ENCODE peak calls at places on chromosomes 1 and 21, in six cellular contexts. E, Q, A, K, D and N are unnamed samples.
A peak's percentile ranks its signal among the peaks of the same experiment; 100 is the strongest.

GRCh38 chr1:217138839-217139466 is 415.7 kb upstream of the ESRRG start:
- DNase-seq in E (no peak), Q (no peak), A (no peak), K (no peak), D (no peak), N (no peak)

GRCh38 chr1:226640288-226640687 is 91.7 kb downstream of the STUM start:
- DNase-seq in E (no peak), Q (no peak), A (no peak), K (no peak), D (no peak), N (peak; percentile 31)

GRCh38 chr1:216095400-216095799 is 327.8 kb downstream of the USH2A start:
- DNase-seq in E (no peak), Q (no peak), A (no peak), K (no peak), D (no peak), N (no peak)

GRCh38 chr1:182677393-182678098 is 6.8 kb downstream of the RGS8 start:
- DNase-seq in E (no peak), Q (no peak), A (peak; percentile 91), K (no peak), D (no peak), N (no peak)

GRCh38 chr1:218266356-218266755 is 18.7 kb upstream of the RRP15 start:
- DNase-seq in E (no peak), Q (no peak), A (no peak), K (no peak), D (peak; percentile 9), N (no peak)

GRCh38 chr1:231626535-231626950 is at the start of gene DISC1:
- DNase-seq in E (peak; percentile 83), Q (peak; percentile 91), A (no peak), K (peak; percentile 64), D (peak; percentile 91), N (peak; percentile 89)

GRCh38 chr21:37737497-37737896 is 178.8 kb downstream of the KCNJ6 start:
- DNase-seq in E (no peak), Q (no peak), A (no peak), K (no peak), D (no peak), N (no peak)

GRCh38 chr1:29878501-29878900 is 642.2 kb downstream of the PTPRU start:
- DNase-seq in E (no peak), Q (no peak), A (no peak), K (no peak), D (no peak), N (no peak)

GRCh38 chr1:87683557-87683956 is 354.9 kb downstream of the LMO4 start:
- DNase-seq in E (no peak), Q (no peak), A (no peak), K (no peak), D (no peak), N (no peak)

GRCh38 chr1:108121361-108122143 is 78.6 kb downstream of the SLC25A24 start:
- DNase-seq in E (no peak), Q (peak; percentile 38), A (no peak), K (no peak), D (no peak), N (no peak)

GRCh38 chr1:6235302-6235680 is 473 bp downstream of the ICMT start:
- DNase-seq in E (no peak), Q (no peak), A (peak; percentile 40), K (no peak), D (no peak), N (no peak)

GRCh38 chr1:241990040-241990439 is 8.9 kb downstream of the MAP1LC3C start:
- DNase-seq in E (peak; percentile 64), Q (peak; percentile 65), A (no peak), K (peak; percentile 79), D (peak; percentile 96), N (peak; percentile 61)

GRCh38 chr1:89483010-89483756 is 41.4 kb upstream of the LRRC8B start:
- DNase-seq in E (peak; percentile 14), Q (peak; percentile 82), A (peak; percentile 85), K (peak; percentile 54), D (peak; percentile 70), N (peak; percentile 65)